ENCODE peak calls at places on chromosomes 16 and 17, in ten cellular contexts. One of them, this sample, is unnamed.

GRCh38 chr16:84611041-84611440 is 6.8 kb downstream of the COTL1 start:
- DNase-seq in omental fat pad: no peak
- DNase-seq in psoas muscle: no peak
- DNase-seq in heart left ventricle: no peak
- DNase-seq in MCF 10A: no peak
- DNase-seq in lower lobe of right lung: no peak
- DNase-seq in testis: peak
- DNase-seq in endodermal cell: no peak
- DNase-seq in H9: no peak
- DNase-seq in CD4-positive, alpha-beta T cell: no peak
- DNase-seq in this sample: no peak

GRCh38 chr17:57008958-57009357 is 31.0 kb downstream of the SCPEP1 start:
- DNase-seq in omental fat pad: no peak
- DNase-seq in psoas muscle: no peak
- DNase-seq in heart left ventricle: no peak
- DNase-seq in MCF 10A: no peak
- DNase-seq in lower lobe of right lung: no peak
- DNase-seq in testis: no peak
- DNase-seq in endodermal cell: no peak
- DNase-seq in H9: no peak
- DNase-seq in CD4-positive, alpha-beta T cell: no peak
- DNase-seq in this sample: no peak

GRCh38 chr16:85395207-85395912 is 217.8 kb upstream of the GSE1 start:
- DNase-seq in omental fat pad: peak
- DNase-seq in psoas muscle: peak
- DNase-seq in heart left ventricle: peak
- DNase-seq in MCF 10A: peak
- DNase-seq in lower lobe of right lung: peak
- DNase-seq in testis: peak
- DNase-seq in endodermal cell: no peak
- DNase-seq in H9: no peak
- DNase-seq in CD4-positive, alpha-beta T cell: no peak
- DNase-seq in this sample: peak

GRCh38 chr16:31452631-31453106 is 6.6 kb upstream of the ARMC5 start:
- DNase-seq in omental fat pad: no peak
- DNase-seq in psoas muscle: peak
- DNase-seq in heart left ventricle: no peak
- DNase-seq in MCF 10A: peak
- DNase-seq in lower lobe of right lung: no peak
- DNase-seq in testis: peak
- DNase-seq in endodermal cell: peak
- DNase-seq in H9: no peak
- DNase-seq in CD4-positive, alpha-beta T cell: no peak
- DNase-seq in this sample: no peak

GRCh38 chr16:67563708-67564468 is 1.6 kb downstream of the CTCF start:
- DNase-seq in omental fat pad: no peak
- DNase-seq in psoas muscle: peak
- DNase-seq in heart left ventricle: no peak
- DNase-seq in MCF 10A: peak
- DNase-seq in lower lobe of right lung: peak
- DNase-seq in testis: no peak
- DNase-seq in endodermal cell: no peak
- DNase-seq in H9: no peak
- DNase-seq in CD4-positive, alpha-beta T cell: no peak
- DNase-seq in this sample: no peak

GRCh38 chr16:6602401-6602800 is 730.2 kb upstream of the RBFOX1 start:
- DNase-seq in omental fat pad: no peak
- DNase-seq in psoas muscle: no peak
- DNase-seq in heart left ventricle: no peak
- DNase-seq in MCF 10A: no peak
- DNase-seq in lower lobe of right lung: no peak
- DNase-seq in testis: no peak
- DNase-seq in endodermal cell: no peak
- DNase-seq in H9: no peak
- DNase-seq in CD4-positive, alpha-beta T cell: no peak
- DNase-seq in this sample: no peak

GRCh38 chr17:16322636-16323035 is 30.6 kb downstream of the CENPV start:
- DNase-seq in omental fat pad: no peak
- DNase-seq in psoas muscle: no peak
- DNase-seq in heart left ventricle: no peak
- DNase-seq in MCF 10A: no peak
- DNase-seq in lower lobe of right lung: no peak
- DNase-seq in testis: no peak
- DNase-seq in endodermal cell: no peak
- DNase-seq in H9: no peak
- DNase-seq in CD4-positive, alpha-beta T cell: no peak
- DNase-seq in this sample: no peak

GRCh38 chr16:28900601-28901000 is 22.3 kb downstream of the ATP2A1 start:
- DNase-seq in omental fat pad: no peak
- DNase-seq in psoas muscle: no peak
- DNase-seq in heart left ventricle: no peak
- DNase-seq in MCF 10A: no peak
- DNase-seq in lower lobe of right lung: no peak
- DNase-seq in testis: no peak
- DNase-seq in endodermal cell: no peak
- DNase-seq in H9: no peak
- DNase-seq in CD4-positive, alpha-beta T cell: no peak
- DNase-seq in this sample: no peak

GRCh38 chr16:88376835-88377726 is 5.7 kb upstream of the ZNF469 start:
- DNase-seq in omental fat pad: no peak
- DNase-seq in psoas muscle: peak
- DNase-seq in heart left ventricle: no peak
- DNase-seq in MCF 10A: no peak
- DNase-seq in lower lobe of right lung: peak
- DNase-seq in testis: peak
- DNase-seq in endodermal cell: no peak
- DNase-seq in H9: no peak
- DNase-seq in CD4-positive, alpha-beta T cell: no peak
- DNase-seq in this sample: no peak

GRCh38 chr17:57999496-58000017 is 7.5 kb downstream of the SRSF1 start:
- DNase-seq in omental fat pad: no peak
- DNase-seq in psoas muscle: no peak
- DNase-seq in heart left ventricle: no peak
- DNase-seq in MCF 10A: peak
- DNase-seq in lower lobe of right lung: no peak
- DNase-seq in testis: no peak
- DNase-seq in endodermal cell: no peak
- DNase-seq in H9: no peak
- DNase-seq in CD4-positive, alpha-beta T cell: no peak
- DNase-seq in this sample: no peak

GRCh38 chr16:67833035-67833417 is 9.1 kb upstream of the THAP11 start:
- DNase-seq in omental fat pad: no peak
- DNase-seq in psoas muscle: no peak
- DNase-seq in heart left ventricle: no peak
- DNase-seq in MCF 10A: peak
- DNase-seq in lower lobe of right lung: no peak
- DNase-seq in testis: no peak
- DNase-seq in endodermal cell: peak
- DNase-seq in H9: no peak
- DNase-seq in CD4-positive, alpha-beta T cell: no peak
- DNase-seq in this sample: no peak

GRCh38 chr17:28031174-28031573 is 11.3 kb upstream of the NLK start:
- DNase-seq in omental fat pad: no peak
- DNase-seq in psoas muscle: no peak
- DNase-seq in heart left ventricle: no peak
- DNase-seq in MCF 10A: no peak
- DNase-seq in lower lobe of right lung: no peak
- DNase-seq in testis: no peak
- DNase-seq in endodermal cell: no peak
- DNase-seq in H9: no peak
- DNase-seq in CD4-positive, alpha-beta T cell: no peak
- DNase-seq in this sample: no peak

GRCh38 chr17:73013816-73014663 is 78.4 kb downstream of the SLC39A11 start:
- DNase-seq in omental fat pad: no peak
- DNase-seq in psoas muscle: no peak
- DNase-seq in heart left ventricle: no peak
- DNase-seq in MCF 10A: peak
- DNase-seq in lower lobe of right lung: no peak
- DNase-seq in testis: no peak
- DNase-seq in endodermal cell: peak
- DNase-seq in H9: no peak
- DNase-seq in CD4-positive, alpha-beta T cell: no peak
- DNase-seq in this sample: no peak

GRCh38 chr17:45149037-45149668 is 878 bp downstream of the HEXIM1 start:
- DNase-seq in omental fat pad: no peak
- DNase-seq in psoas muscle: peak
- DNase-seq in heart left ventricle: peak
- DNase-seq in MCF 10A: peak
- DNase-seq in lower lobe of right lung: peak
- DNase-seq in testis: peak
- DNase-seq in endodermal cell: peak
- DNase-seq in H9: peak
- DNase-seq in CD4-positive, alpha-beta T cell: peak
- DNase-seq in this sample: peak

GRCh38 chr16:56551796-56552738 is 12.8 kb upstream of the MT4 start:
- DNase-seq in omental fat pad: no peak
- DNase-seq in psoas muscle: no peak
- DNase-seq in heart left ventricle: peak
- DNase-seq in MCF 10A: no peak
- DNase-seq in lower lobe of right lung: no peak
- DNase-seq in testis: no peak
- DNase-seq in endodermal cell: no peak
- DNase-seq in H9: no peak
- DNase-seq in CD4-positive, alpha-beta T cell: no peak
- DNase-seq in this sample: no peak

DNA sequence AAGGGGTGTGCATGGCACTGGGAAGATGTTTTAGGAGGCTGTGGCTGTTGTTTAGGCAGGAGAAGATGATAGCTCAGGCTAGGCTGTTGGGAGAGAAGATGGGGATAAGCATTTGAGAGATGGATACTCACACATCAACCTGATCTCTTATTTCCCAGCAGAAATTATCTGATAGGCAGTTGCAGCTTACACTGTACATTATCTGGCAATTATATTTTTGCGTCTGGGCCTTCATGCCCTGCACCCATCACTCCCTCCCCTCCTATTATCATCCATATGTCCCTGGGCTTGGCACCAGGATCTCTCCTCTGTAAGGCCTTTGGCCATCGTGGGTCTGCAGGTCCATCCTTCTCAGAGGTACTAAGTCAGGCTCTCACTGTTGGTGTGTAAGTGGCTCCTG is 401.0 kb upstream of the EEF2KMT start:
- DNase-seq in omental fat pad: no peak
- DNase-seq in psoas muscle: no peak
- DNase-seq in heart left ventricle: no peak
- DNase-seq in MCF 10A: no peak
- DNase-seq in lower lobe of right lung: no peak
- DNase-seq in testis: no peak
- DNase-seq in endodermal cell: no peak
- DNase-seq in H9: no peak
- DNase-seq in CD4-positive, alpha-beta T cell: no peak
- DNase-seq in this sample: no peak
- TF ChIP-seq CTCF in omental fat pad: no peak
- TF ChIP-seq CTCF in psoas muscle: no peak
- TF ChIP-seq CTCF in heart left ventricle: no peak
- TF ChIP-seq CTCF in MCF 10A: no peak
- TF ChIP-seq CTCF in lower lobe of right lung: no peak
- TF ChIP-seq CTCF in testis: no peak
- TF ChIP-seq CTCF in endodermal cell: no peak
- TF ChIP-seq CTCF in H9: no peak
- TF ChIP-seq CTCF in CD4-positive, alpha-beta T cell: no peak
- TF ChIP-seq CTCF in this sample: no peak

GRCh38 chr17:77208217-77208808 is 67.5 kb downstream of the SEC14L1 start:
- DNase-seq in omental fat pad: no peak
- DNase-seq in psoas muscle: no peak
- DNase-seq in heart left ventricle: peak
- DNase-seq in MCF 10A: no peak
- DNase-seq in lower lobe of right lung: no peak
- DNase-seq in testis: peak
- DNase-seq in endodermal cell: peak
- DNase-seq in H9: no peak
- DNase-seq in CD4-positive, alpha-beta T cell: no peak
- DNase-seq in this sample: no peak
- TF ChIP-seq CTCF in omental fat pad: no peak
- TF ChIP-seq CTCF in psoas muscle: peak
- TF ChIP-seq CTCF in heart left ventricle: peak
- TF ChIP-seq CTCF in MCF 10A: no peak
- TF ChIP-seq CTCF in lower lobe of right lung: peak
- TF ChIP-seq CTCF in testis: peak
- TF ChIP-seq CTCF in endodermal cell: peak
- TF ChIP-seq CTCF in H9: no peak
- TF ChIP-seq CTCF in CD4-positive, alpha-beta T cell: no peak
- TF ChIP-seq CTCF in this sample: no peak

GRCh38 chr16:11402051-11402744 is 56.9 kb downstream of the RMI2 start:
- DNase-seq in omental fat pad: no peak
- DNase-seq in psoas muscle: no peak
- DNase-seq in heart left ventricle: no peak
- DNase-seq in MCF 10A: no peak
- DNase-seq in lower lobe of right lung: no peak
- DNase-seq in testis: peak
- DNase-seq in endodermal cell: peak
- DNase-seq in H9: no peak
- DNase-seq in CD4-positive, alpha-beta T cell: no peak
- DNase-seq in this sample: no peak
- TF ChIP-seq CTCF in omental fat pad: no peak
- TF ChIP-seq CTCF in psoas muscle: no peak
- TF ChIP-seq CTCF in heart left ventricle: no peak
- TF ChIP-seq CTCF in MCF 10A: no peak
- TF ChIP-seq CTCF in lower lobe of right lung: no peak
- TF ChIP-seq CTCF in testis: no peak
- TF ChIP-seq CTCF in endodermal cell: peak
- TF ChIP-seq CTCF in H9: no peak
- TF ChIP-seq CTCF in CD4-positive, alpha-beta T cell: no peak
- TF ChIP-seq CTCF in this sample: no peak

GRCh38 chr16:19175492-19176262 is 7.6 kb downstream of the SYT17 start:
- DNase-seq in omental fat pad: no peak
- DNase-seq in psoas muscle: no peak
- DNase-seq in heart left ventricle: no peak
- DNase-seq in MCF 10A: peak
- DNase-seq in lower lobe of right lung: no peak
- DNase-seq in testis: no peak
- DNase-seq in endodermal cell: no peak
- DNase-seq in H9: no peak
- DNase-seq in CD4-positive, alpha-beta T cell: no peak
- DNase-seq in this sample: no peak

GRCh38 chr16:19179890-19180490 is 11.9 kb downstream of the SYT17 start:
- DNase-seq in omental fat pad: no peak
- DNase-seq in psoas muscle: peak
- DNase-seq in heart left ventricle: peak
- DNase-seq in MCF 10A: peak
- DNase-seq in lower lobe of right lung: peak
- DNase-seq in testis: peak
- DNase-seq in endodermal cell: peak
- DNase-seq in H9: peak
- DNase-seq in CD4-positive, alpha-beta T cell: no peak
- DNase-seq in this sample: no peak

GRCh38 chr16:19173649-19174383 is 5.8 kb downstream of the SYT17 start:
- DNase-seq in omental fat pad: no peak
- DNase-seq in psoas muscle: no peak
- DNase-seq in heart left ventricle: no peak
- DNase-seq in MCF 10A: no peak
- DNase-seq in lower lobe of right lung: no peak
- DNase-seq in testis: no peak
- DNase-seq in endodermal cell: no peak
- DNase-seq in H9: no peak
- DNase-seq in CD4-positive, alpha-beta T cell: no peak
- DNase-seq in this sample: no peak

GRCh38 chr16:19174478-19174877 is 6.4 kb downstream of the SYT17 start:
- DNase-seq in omental fat pad: no peak
- DNase-seq in psoas muscle: no peak
- DNase-seq in heart left ventricle: no peak
- DNase-seq in MCF 10A: no peak
- DNase-seq in lower lobe of right lung: no peak
- DNase-seq in testis: no peak
- DNase-seq in endodermal cell: no peak
- DNase-seq in H9: no peak
- DNase-seq in CD4-positive, alpha-beta T cell: no peak
- DNase-seq in this sample: no peak

GRCh38 chr16:19177111-19177747 is 9.2 kb downstream of the SYT17 start:
- DNase-seq in omental fat pad: no peak
- DNase-seq in psoas muscle: no peak
- DNase-seq in heart left ventricle: no peak
- DNase-seq in MCF 10A: no peak
- DNase-seq in lower lobe of right lung: no peak
- DNase-seq in testis: no peak
- DNase-seq in endodermal cell: peak
- DNase-seq in H9: no peak
- DNase-seq in CD4-positive, alpha-beta T cell: no peak
- DNase-seq in this sample: no peak
- TF ChIP-seq CTCF in omental fat pad: no peak
- TF ChIP-seq CTCF in psoas muscle: no peak
- TF ChIP-seq CTCF in heart left ventricle: no peak
- TF ChIP-seq CTCF in MCF 10A: no peak
- TF ChIP-seq CTCF in lower lobe of right lung: no peak
- TF ChIP-seq CTCF in testis: no peak
- TF ChIP-seq CTCF in endodermal cell: peak
- TF ChIP-seq CTCF in H9: peak
- TF ChIP-seq CTCF in CD4-positive, alpha-beta T cell: no peak
- TF ChIP-seq CTCF in this sample: peak

This sample was measured in mesothelial cell of epicardium.